ENCODE peak calls at places on chromosomes 1 and 21, in five cellular contexts. Z is stimulated activated naive CD8-positive, alpha-beta T cell treated with anti-CD3 and anti-CD28 coated beads, Interleukin-15, Interleukin-2, amounts not matched to agents 100 U/mL and 50 U/mL, for 24 hours; W is T-cell; D is activated naive CD4-positive, alpha-beta T cell treated with anti-CD3 and anti-CD28 coated beads, Interleukin-2, amount 50 U/mL, for 72 hours; F is lower lobe of right lung. O is an unnamed sample.
A peak's percentile ranks its signal among the peaks of the same experiment; 100 is the strongest.

GRCh38 chr1:198558402-198558801 is 17.9 kb upstream of the ATP6V1G3 start:
- ATAC-seq in Z (no peak), W (no peak), D (no peak), F (no peak), O (peak; percentile 43)

GRCh38 chr1:184418955-184419733 is 32.3 kb downstream of the C1orf21 start:
- ATAC-seq in Z (no peak), W (no peak), D (no peak), F (no peak), O (no peak)

GRCh38 chr1:210352575-210352974 is 23.9 kb downstream of the HHAT start:
- ATAC-seq in Z (no peak), W (no peak), D (no peak), F (no peak), O (no peak)

GRCh38 chr1:223102797-223103533 is 40.1 kb downstream of the TLR5 start:
- ATAC-seq in Z (no peak), W (no peak), D (peak; percentile 44), F (no peak), O (no peak)

GRCh38 chr21:44444286-44444931 is 10.9 kb upstream of the LRRC3 start:
- ATAC-seq in Z (no peak), W (no peak), D (no peak), F (no peak), O (no peak)

GRCh38 chr1:162070094-162070748 is 730 bp downstream of the NOS1AP start:
- ATAC-seq in Z (peak; percentile 7), W (no peak), D (no peak), F (peak; percentile 74), O (no peak)

GRCh38 chr1:67134692-67135091 is at the start of gene C1orf141:
- ATAC-seq in Z (no peak), W (peak; percentile 61), D (peak; percentile 33), F (peak; percentile 60), O (no peak)

GRCh38 chr1:84674021-84674420 is 16.2 kb downstream of the SSX2IP start:
- ATAC-seq in Z (no peak), W (no peak), D (no peak), F (no peak), O (no peak)

GRCh38 chr1:3428899-3429298 is 25.6 kb upstream of the ARHGEF16 start:
- ATAC-seq in Z (no peak), W (no peak), D (no peak), F (no peak), O (no peak)

GRCh38 chr1:17874231-17874630 is 119.1 kb downstream of the ACTL8 start:
- ATAC-seq in Z (no peak), W (no peak), D (no peak), F (no peak), O (no peak)